ENCODE peak calls at places on chromosomes 2 and 18, in six cellular contexts. O is neural crest cell; R is activated CD8-positive, alpha-beta memory T cell treated with anti-CD3 and anti-CD28 coated beads, Interleukin-2, amount 50 U/mL, for 48 hours; X is globus pallidus; N is NCI-H146; I is OCI-M1. L is an unnamed sample.

GRCh38 chr18:49101230-49101629 is 150.5 kb upstream of the SMAD7 start:
- DNase-seq in O (no peak), R (no peak), X (no peak), N (peak; percentile 30), I (no peak), L (no peak)

GRCh38 chr2:86243950-86244733 is 44.9 kb downstream of the MRPL35 start:
- DNase-seq in O (no peak), R (no peak), X (no peak), N (no peak), I (peak; percentile 11), L (peak; percentile 9)

GRCh38 chr2:166106431-166107015 is 21.3 kb downstream of the SCN1A start:
- DNase-seq in O (no peak), R (no peak), X (no peak), N (peak; percentile 25), I (peak; percentile 73), L (no peak)

GRCh38 chr2:24456610-24457556 is 34.2 kb upstream of the NCOA1 start:
- DNase-seq in O (no peak), R (no peak), X (peak; percentile 21), N (no peak), I (peak; percentile 55), L (no peak)

GRCh38 chr2:241775223-241776177 is 1.1 kb upstream of the GAL3ST2 start:
- DNase-seq in O (no peak), R (peak; percentile 47), X (no peak), N (no peak), I (no peak), L (peak; percentile 66)

GRCh38 chr18:57376503-57376902 is 24.1 kb downstream of the ST8SIA3 start:
- DNase-seq in O (no peak), R (no peak), X (no peak), N (no peak), I (no peak), L (no peak)

GRCh38 chr2:120589782-120590608 is 145.7 kb upstream of the GLI2 start:
- DNase-seq in O (no peak), R (no peak), X (no peak), N (no peak), I (no peak), L (no peak)

GRCh38 chr2:180573951-180574350 is 406.5 kb upstream of the UBE2E3 start:
- DNase-seq in O (no peak), R (no peak), X (no peak), N (peak; percentile 21), I (no peak), L (no peak)

GRCh38 chr2:127216105-127216504 is 4.0 kb downstream of the CYP27C1 start:
- DNase-seq in O (no peak), R (no peak), X (no peak), N (no peak), I (no peak), L (no peak)

GRCh38 chr2:182220318-182220717 is 206.5 kb downstream of the PDE1A start:
- DNase-seq in O (no peak), R (no peak), X (no peak), N (no peak), I (no peak), L (no peak)

GRCh38 chr18:53534695-53535094 is 689.8 kb downstream of the MBD2 start:
- DNase-seq in O (no peak), R (no peak), X (peak; percentile 92), N (no peak), I (peak; percentile 49), L (no peak)

GRCh38 chr2:45134014-45134413 is 124.8 kb upstream of the SIX2 start:
- DNase-seq in O (no peak), R (no peak), X (no peak), N (peak; percentile 6), I (no peak), L (no peak)

GRCh38 chr2:168780671-168781071 is 21.8 kb upstream of the NOSTRIN start:
- DNase-seq in O (no peak), R (no peak), X (no peak), N (no peak), I (no peak), L (no peak)

GRCh38 chr2:196482119-196483065 is 157.1 kb upstream of the CCDC150 start:
- DNase-seq in O (no peak), R (no peak), X (no peak), N (no peak), I (no peak), L (no peak)

GRCh38 chr18:49406863-49407262 is 53.6 kb downstream of the DYM start:
- DNase-seq in O (no peak), R (no peak), X (no peak), N (no peak), I (no peak), L (no peak)

GRCh38 chr2:217940261-217941220 is 62.3 kb downstream of the TNS1 start:
- DNase-seq in O (no peak), R (no peak), X (no peak), N (no peak), I (no peak), L (no peak)

GRCh38 chr2:240433973-240434727 is 1.3 kb upstream of the GPC1 start:
- DNase-seq in O (no peak), R (peak; percentile 59), X (no peak), N (no peak), I (no peak), L (peak; percentile 86)

GRCh38 chr2:238916176-238916874 is 68.4 kb downstream of the TWIST2 start:
- DNase-seq in O (no peak), R (no peak), X (no peak), N (no peak), I (no peak), L (peak; percentile 57)

GRCh38 chr2:233021771-233022170 is 8.7 kb upstream of the NGEF start:
- DNase-seq in O (no peak), R (no peak), X (no peak), N (no peak), I (peak; percentile 34), L (no peak)

GRCh38 chr18:41266214-41266613 is 688.8 kb upstream of the PIK3C3 start:
- DNase-seq in O (no peak), R (no peak), X (no peak), N (no peak), I (no peak), L (no peak)

GRCh38 chr2:40592223-40592622 is 140.3 kb upstream of the SLC8A1 start:
- DNase-seq in O (no peak), R (no peak), X (no peak), N (peak; percentile 39), I (peak; percentile 40), L (no peak)

GRCh38 chr2:193476171-193476800 is 1281.6 kb upstream of the TMEFF2 start:
- DNase-seq in O (no peak), R (no peak), X (no peak), N (no peak), I (no peak), L (no peak)